ENCODE peak calls at places on chromosomes 3 and 15, in six cellular contexts. G is amniotic stem cell, T is amygdala, H is IMR-90, K is iPS DF 6.9, X is ELR. Z is an unnamed sample.
A peak's percentile ranks its signal among the peaks of the same experiment; 100 is the strongest.

GRCh38 chr3:52047295-52047960 is 8.9 kb downstream of the DUSP7 start:
- DNase-seq in G (no peak), T (peak; percentile 85), H (no peak), K (no peak), X (peak; percentile 37), Z (no peak)

GRCh38 chr3:192336286-192336685 is 391.1 kb downstream of the FGF12 start:
- DNase-seq in G (no peak), T (no peak), H (no peak), K (no peak), X (peak; percentile 41), Z (no peak)

GRCh38 chr15:55357774-55358173 is 38.8 kb downstream of the PIGB start:
- DNase-seq in G (no peak), T (no peak), H (peak; percentile 82), K (no peak), X (peak; percentile 74), Z (no peak)

GRCh38 chr3:12954891-12955650 is 113.7 kb upstream of the RPL32 start:
- DNase-seq in G (no peak), T (peak; percentile 23), H (no peak), K (no peak), X (no peak), Z (no peak)

GRCh38 chr3:49358884-49359225 is 702 bp upstream of the GPX1 start:
- DNase-seq in G (no peak), T (no peak), H (no peak), K (no peak), X (no peak), Z (no peak)

GRCh38 chr3:139797724-139798343 is 120.1 kb upstream of the NMNAT3 start:
- DNase-seq in G (no peak), T (no peak), H (peak; percentile 6), K (peak; percentile 29), X (peak; percentile 18), Z (no peak)

GRCh38 chr15:81940467-81941451 is 105.1 kb downstream of the MEX3B start:
- DNase-seq in G (peak; percentile 52), T (no peak), H (peak; percentile 92), K (no peak), X (peak; percentile 49), Z (no peak)

GRCh38 chr3:52317601-52318000 is 1.5 kb downstream of the DNAH1 start:
- DNase-seq in G (no peak), T (no peak), H (peak; percentile 11), K (peak; percentile 83), X (peak; percentile 51), Z (peak; percentile 64)

GRCh38 chr15:71823801-71824200 is 13.4 kb downstream of the NR2E3 start:
- DNase-seq in G (no peak), T (no peak), H (no peak), K (no peak), X (no peak), Z (no peak)

GRCh38 chr3:162034368-162034767 is 537.8 kb downstream of the OTOL1 start:
- DNase-seq in G (no peak), T (no peak), H (peak; percentile 54), K (no peak), X (peak; percentile 84), Z (no peak)

GRCh38 chr3:127800508-127800907 is 21.8 kb downstream of the MGLL start:
- DNase-seq in G (no peak), T (no peak), H (peak; percentile 47), K (no peak), X (peak; percentile 70), Z (no peak)

GRCh38 chr15:99565031-99565280 is 828 bp upstream of the MEF2A start:
- DNase-seq in G (no peak), T (no peak), H (no peak), K (no peak), X (no peak), Z (no peak)

GRCh38 chr3:12351145-12351544 is 62.3 kb downstream of the PPARG start:
- DNase-seq in G (no peak), T (no peak), H (no peak), K (no peak), X (no peak), Z (no peak)

GRCh38 chr3:46135475-46135874 is 72.6 kb downstream of the CCR1 start:
- DNase-seq in G (no peak), T (no peak), H (no peak), K (no peak), X (no peak), Z (no peak)

GRCh38 chr3:148466143-148466542 is 231.6 kb upstream of the AGTR1 start:
- DNase-seq in G (no peak), T (no peak), H (peak; percentile 73), K (no peak), X (peak; percentile 93), Z (no peak)

GRCh38 chr3:58287354-58287753 is 18.7 kb upstream of the RPP14 start:
- DNase-seq in G (no peak), T (peak; percentile 29), H (no peak), K (no peak), X (no peak), Z (no peak)

GRCh38 chr3:170330366-170330765 is 27.1 kb upstream of the SKIL start:
- DNase-seq in G (peak; percentile 31), T (no peak), H (peak; percentile 46), K (no peak), X (peak; percentile 65), Z (no peak)

GRCh38 chr15:73908030-73908821 is 18.0 kb upstream of the LOXL1 start:
- DNase-seq in G (no peak), T (peak; percentile 48), H (peak; percentile 64), K (no peak), X (peak; percentile 71), Z (peak; percentile 66)

GRCh38 chr15:98671060-98672008 is 23.0 kb downstream of the IGF1R start:
- DNase-seq in G (no peak), T (no peak), H (peak; percentile 69), K (no peak), X (no peak), Z (no peak)

GRCh38 chr15:94523873-94524272 is 292.5 kb downstream of the MCTP2 start:
- DNase-seq in G (no peak), T (no peak), H (no peak), K (no peak), X (no peak), Z (no peak)

GRCh38 chr3:114644372-114644771 is 350.5 kb downstream of the TIGIT start:
- DNase-seq in G (no peak), T (no peak), H (peak; percentile 16), K (no peak), X (peak; percentile 51), Z (no peak)

GRCh38 chr3:90145094-90145810 is 1037.8 kb downstream of the EPHA3 start:
- DNase-seq in G (no peak), T (no peak), H (no peak), K (no peak), X (no peak), Z (no peak)

GRCh38 chr3:99171815-99172214 is 270.3 kb upstream of the DCBLD2 start:
- DNase-seq in G (no peak), T (no peak), H (no peak), K (no peak), X (no peak), Z (no peak)

GRCh38 chr15:80384442-80384841 is 19.7 kb upstream of the ARNT2 start:
- DNase-seq in G (no peak), T (no peak), H (no peak), K (no peak), X (no peak), Z (no peak)

GRCh38 chr3:60582285-60582684 is 669.0 kb downstream of the FHIT start:
- DNase-seq in G (no peak), T (no peak), H (no peak), K (no peak), X (no peak), Z (no peak)

GRCh38 chr3:143977326-143978262 is 6.0 kb downstream of the DIPK2A start:
- DNase-seq in G (no peak), T (no peak), H (peak; percentile 41), K (no peak), X (peak; percentile 12), Z (no peak)

GRCh38 chr15:67133738-67134576 is 68.6 kb downstream of the SMAD3 start:
- DNase-seq in G (no peak), T (no peak), H (peak; percentile 82), K (no peak), X (peak; percentile 47), Z (peak; percentile 63)

GRCh38 chr15:64938192-64938591 is 26.5 kb downstream of the ANKDD1A start:
- DNase-seq in G (no peak), T (no peak), H (peak; percentile 48), K (no peak), X (no peak), Z (no peak)

GRCh38 chr3:51975857-51976549 is 1.1 kb downstream of the ABHD14A start:
- DNase-seq in G (no peak), T (peak; percentile 82), H (peak; percentile 64), K (no peak), X (peak; percentile 67), Z (no peak)

GRCh38 chr15:57537072-57537471 is 54.6 kb upstream of the MYZAP start:
- DNase-seq in G (no peak), T (peak; percentile 56), H (peak; percentile 26), K (no peak), X (peak; percentile 72), Z (no peak)

GRCh38 chr3:124762612-124763011 is 32.4 kb downstream of the UMPS start:
- DNase-seq in G (no peak), T (no peak), H (no peak), K (no peak), X (no peak), Z (no peak)

GRCh38 chr15:99999282-100000070 is 266.2 kb upstream of the LYSMD4 start:
- DNase-seq in G (no peak), T (no peak), H (no peak), K (no peak), X (no peak), Z (no peak)

GRCh38 chr3:40719660-40720287 is 195.0 kb downstream of the ZNF621 start:
- DNase-seq in G (no peak), T (no peak), H (no peak), K (no peak), X (peak; percentile 31), Z (no peak)

GRCh38 chr3:30421261-30421660 is 185.1 kb upstream of the TGFBR2 start:
- DNase-seq in G (no peak), T (no peak), H (peak; percentile 84), K (no peak), X (peak; percentile 72), Z (no peak)

GRCh38 chr3:144265527-144266100 is 294.0 kb downstream of the DIPK2A start:
- DNase-seq in G (no peak), T (no peak), H (no peak), K (no peak), X (no peak), Z (no peak)

Z was measured in effector memory CD8-positive, alpha-beta T cell.